ENCODE peak calls at places on chromosome 1, in eight cellular contexts. One of them, this sample, is unnamed.

GRCh38 chr1:228083871-228084278 is 1.4 kb downstream of the ARF1 start:
- DNase-seq in AG08396: no peak
- DNase-seq in activated CD4-positive, alpha-beta T cell treated with anti-CD3 and anti-CD28 coated beads, Interleukin-2, amount 50 U/mL, for 24 hours: no peak
- DNase-seq in tibial artery: no peak
- DNase-seq in naive thymus-derived CD8-positive, alpha-beta T cell: no peak
- DNase-seq in NCI-H187: no peak
- DNase-seq in adipocyte: peak
- DNase-seq in activated naive CD8-positive, alpha-beta T cell treated with anti-CD3 and anti-CD28 coated beads, Interleukin-2, amount 50 U/mL, for 16 hours: no peak
- DNase-seq in this sample: no peak

GRCh38 chr1:220904861-220905260 is 25.6 kb downstream of the HLX start:
- DNase-seq in AG08396: no peak
- DNase-seq in activated CD4-positive, alpha-beta T cell treated with anti-CD3 and anti-CD28 coated beads, Interleukin-2, amount 50 U/mL, for 24 hours: no peak
- DNase-seq in tibial artery: no peak
- DNase-seq in naive thymus-derived CD8-positive, alpha-beta T cell: no peak
- DNase-seq in NCI-H187: no peak
- DNase-seq in adipocyte: no peak
- DNase-seq in activated naive CD8-positive, alpha-beta T cell treated with anti-CD3 and anti-CD28 coated beads, Interleukin-2, amount 50 U/mL, for 16 hours: no peak
- DNase-seq in this sample: no peak

GRCh38 chr1:226575436-226576390 is 27.1 kb downstream of the STUM start:
- DNase-seq in AG08396: no peak
- DNase-seq in activated CD4-positive, alpha-beta T cell treated with anti-CD3 and anti-CD28 coated beads, Interleukin-2, amount 50 U/mL, for 24 hours: no peak
- DNase-seq in tibial artery: peak
- DNase-seq in naive thymus-derived CD8-positive, alpha-beta T cell: no peak
- DNase-seq in NCI-H187: peak
- DNase-seq in adipocyte: no peak
- DNase-seq in activated naive CD8-positive, alpha-beta T cell treated with anti-CD3 and anti-CD28 coated beads, Interleukin-2, amount 50 U/mL, for 16 hours: no peak
- DNase-seq in this sample: no peak

GRCh38 chr1:55833452-55834160 is 618.4 kb upstream of the USP24 start:
- DNase-seq in AG08396: peak
- DNase-seq in activated CD4-positive, alpha-beta T cell treated with anti-CD3 and anti-CD28 coated beads, Interleukin-2, amount 50 U/mL, for 24 hours: no peak
- DNase-seq in tibial artery: no peak
- DNase-seq in naive thymus-derived CD8-positive, alpha-beta T cell: no peak
- DNase-seq in NCI-H187: no peak
- DNase-seq in adipocyte: peak
- DNase-seq in activated naive CD8-positive, alpha-beta T cell treated with anti-CD3 and anti-CD28 coated beads, Interleukin-2, amount 50 U/mL, for 16 hours: no peak
- DNase-seq in this sample: no peak

GRCh38 chr1:156342556-156342955 is 4.2 kb downstream of the TSACC start:
- DNase-seq in AG08396: no peak
- DNase-seq in activated CD4-positive, alpha-beta T cell treated with anti-CD3 and anti-CD28 coated beads, Interleukin-2, amount 50 U/mL, for 24 hours: no peak
- DNase-seq in tibial artery: no peak
- DNase-seq in naive thymus-derived CD8-positive, alpha-beta T cell: no peak
- DNase-seq in NCI-H187: no peak
- DNase-seq in adipocyte: no peak
- DNase-seq in activated naive CD8-positive, alpha-beta T cell treated with anti-CD3 and anti-CD28 coated beads, Interleukin-2, amount 50 U/mL, for 16 hours: no peak
- DNase-seq in this sample: no peak

GRCh38 chr1:162147760-162148159 is 78.3 kb downstream of the NOS1AP start:
- DNase-seq in AG08396: no peak
- DNase-seq in activated CD4-positive, alpha-beta T cell treated with anti-CD3 and anti-CD28 coated beads, Interleukin-2, amount 50 U/mL, for 24 hours: no peak
- DNase-seq in tibial artery: no peak
- DNase-seq in naive thymus-derived CD8-positive, alpha-beta T cell: no peak
- DNase-seq in NCI-H187: no peak
- DNase-seq in adipocyte: no peak
- DNase-seq in activated naive CD8-positive, alpha-beta T cell treated with anti-CD3 and anti-CD28 coated beads, Interleukin-2, amount 50 U/mL, for 16 hours: no peak
- DNase-seq in this sample: peak

GRCh38 chr1:205588691-205589445 is 42.9 kb downstream of the ELK4 start:
- DNase-seq in AG08396: peak
- DNase-seq in activated CD4-positive, alpha-beta T cell treated with anti-CD3 and anti-CD28 coated beads, Interleukin-2, amount 50 U/mL, for 24 hours: no peak
- DNase-seq in tibial artery: peak
- DNase-seq in naive thymus-derived CD8-positive, alpha-beta T cell: no peak
- DNase-seq in NCI-H187: no peak
- DNase-seq in adipocyte: peak
- DNase-seq in activated naive CD8-positive, alpha-beta T cell treated with anti-CD3 and anti-CD28 coated beads, Interleukin-2, amount 50 U/mL, for 16 hours: no peak
- DNase-seq in this sample: peak

GRCh38 chr1:153563339-153563952 is 2.2 kb downstream of the S100A2 start:
- DNase-seq in AG08396: no peak
- DNase-seq in activated CD4-positive, alpha-beta T cell treated with anti-CD3 and anti-CD28 coated beads, Interleukin-2, amount 50 U/mL, for 24 hours: no peak
- DNase-seq in tibial artery: no peak
- DNase-seq in naive thymus-derived CD8-positive, alpha-beta T cell: no peak
- DNase-seq in NCI-H187: no peak
- DNase-seq in adipocyte: no peak
- DNase-seq in activated naive CD8-positive, alpha-beta T cell treated with anti-CD3 and anti-CD28 coated beads, Interleukin-2, amount 50 U/mL, for 16 hours: no peak
- DNase-seq in this sample: no peak

This sample was measured in H1.